ENCODE peak calls at places on chromosomes 1 and 21, in seven cellular contexts. K is Panc1; R is CD4-positive, alpha-beta T cell; B is activated naive CD4-positive, alpha-beta T cell treated with anti-CD3 and anti-CD28 coated beads, Interleukin-2, amount 50 U/mL, for 72 hours; M is PC-3; W is gastroesophageal sphincter; O is aorta. Z is an unnamed sample.

GRCh38 chr1:234960722-234961467 is 167.7 kb downstream of the TOMM20 start:
- ATAC-seq in K (no peak), R (no peak), B (no peak), M (peak; percentile 38), W (no peak), O (peak; percentile 34), Z (no peak)

GRCh38 chr21:28268685-28269084 is 724.0 kb downstream of the LTN1 start:
- ATAC-seq in K (no peak), R (no peak), B (no peak), M (no peak), W (no peak), O (no peak), Z (no peak)

GRCh38 chr1:6922096-6922931 is 137.1 kb downstream of the CAMTA1 start:
- ATAC-seq in K (no peak), R (no peak), B (no peak), M (no peak), W (peak; percentile 76), O (peak; percentile 82), Z (peak; percentile 78)

GRCh38 chr21:16070207-16070651 is 340.4 kb downstream of the USP25 start:
- ATAC-seq in K (no peak), R (no peak), B (no peak), M (peak; percentile 85), W (no peak), O (no peak), Z (peak; percentile 94)

GRCh38 chr1:151309851-151310323 is 17.3 kb downstream of the PI4KB start:
- ATAC-seq in K (no peak), R (no peak), B (no peak), M (no peak), W (no peak), O (no peak), Z (no peak)

GRCh38 chr1:16420719-16421118 is 16.5 kb downstream of the SPATA21 start:
- ATAC-seq in K (no peak), R (peak; percentile 95), B (peak; percentile 94), M (no peak), W (no peak), O (no peak), Z (no peak)

GRCh38 chr21:37845535-37845934 is 70.7 kb downstream of the KCNJ6 start:
- ATAC-seq in K (no peak), R (no peak), B (no peak), M (no peak), W (no peak), O (no peak), Z (no peak)

GRCh38 chr1:234604726-234605492 is 5.1 kb downstream of the IRF2BP2 start:
- ATAC-seq in K (no peak), R (no peak), B (peak; percentile 10), M (peak; percentile 3), W (no peak), O (no peak), Z (no peak)

GRCh38 chr1:209414803-209415329 is 168.6 kb upstream of the CAMK1G start:
- ATAC-seq in K (no peak), R (no peak), B (no peak), M (no peak), W (no peak), O (no peak), Z (no peak)

GRCh38 chr1:218945050-218945449 is 228.6 kb upstream of the LYPLAL1 start:
- ATAC-seq in K (no peak), R (no peak), B (no peak), M (peak; percentile 77), W (no peak), O (no peak), Z (peak; percentile 57)

GRCh38 chr1:221188531-221188930 is 309.3 kb downstream of the HLX start:
- ATAC-seq in K (no peak), R (no peak), B (no peak), M (no peak), W (peak; percentile 34), O (no peak), Z (no peak)

GRCh38 chr1:160625725-160626498 is 20.9 kb downstream of the SLAMF1 start:
- ATAC-seq in K (no peak), R (no peak), B (peak; percentile 47), M (no peak), W (no peak), O (no peak), Z (no peak)